ENCODE peak calls at places on chromosomes 12 and 14, in five cellular contexts. One of them, this sample, is unnamed.

GRCh38 chr14:58107041-58107440 is 45.0 kb downstream of the ARMH4 start:
- DNase-seq in SK-N-SH: no peak
- DNase-seq in GM12878: no peak
- DNase-seq in K562: no peak
- DNase-seq in IMR-90: no peak
- DNase-seq in this sample: no peak

GRCh38 chr12:16605666-16606116 is 271 bp downstream of the LMO3 start:
- DNase-seq in K562: no peak
- DNase-seq in GM12878: no peak
- DNase-seq in SK-N-SH: peak
- DNase-seq in IMR-90: peak
- DNase-seq in this sample: no peak

GRCh38 chr14:94423465-94424056 is 29.0 kb downstream of the SERPINA11 start:
- DNase-seq in K562: peak
- DNase-seq in GM12878: peak
- DNase-seq in IMR-90: peak
- DNase-seq in SK-N-SH: peak
- DNase-seq in this sample: peak

GRCh38 chr14:104431351-104431928 is 148.1 kb upstream of the C14orf180 start:
- DNase-seq in IMR-90: no peak
- DNase-seq in SK-N-SH: no peak
- DNase-seq in K562: no peak
- DNase-seq in GM12878: no peak
- DNase-seq in this sample: no peak

GRCh38 chr12:56425940-56426438 is 23.2 kb downstream of the TIMELESS start:
- DNase-seq in IMR-90: no peak
- DNase-seq in SK-N-SH: no peak
- DNase-seq in K562: no peak
- DNase-seq in GM12878: no peak
- DNase-seq in this sample: no peak

GRCh38 chr12:132560421-132560830 is 50.0 kb downstream of the LRCOL1 start:
- DNase-seq in SK-N-SH: peak
- DNase-seq in GM12878: no peak
- DNase-seq in K562: peak
- DNase-seq in IMR-90: no peak
- DNase-seq in this sample: peak

GRCh38 chr12:88854260-88854659 is 274.0 kb upstream of the KITLG start:
- DNase-seq in GM12878: no peak
- DNase-seq in IMR-90: peak
- DNase-seq in K562: no peak
- DNase-seq in SK-N-SH: no peak
- DNase-seq in this sample: peak

GRCh38 chr14:30915596-30915995 is 41.2 kb downstream of the COCH start:
- DNase-seq in IMR-90: no peak
- DNase-seq in SK-N-SH: no peak
- DNase-seq in GM12878: no peak
- DNase-seq in K562: no peak
- DNase-seq in this sample: no peak

GRCh38 chr14:50763386-50764007 is 67.5 kb downstream of the NIN start:
- DNase-seq in SK-N-SH: no peak
- DNase-seq in K562: no peak
- DNase-seq in GM12878: no peak
- DNase-seq in IMR-90: peak
- DNase-seq in this sample: no peak

GRCh38 chr12:110104188-110104969 is 19.8 kb upstream of the IFT81 start:
- DNase-seq in GM12878: no peak
- DNase-seq in SK-N-SH: no peak
- DNase-seq in K562: peak
- DNase-seq in IMR-90: peak
- DNase-seq in this sample: no peak

GRCh38 chr14:94139421-94139820 is 10.0 kb upstream of the IFI27L2 start:
- DNase-seq in SK-N-SH: no peak
- DNase-seq in GM12878: no peak
- DNase-seq in IMR-90: no peak
- DNase-seq in K562: no peak
- DNase-seq in this sample: no peak

GRCh38 chr12:16323638-16324037 is 23.8 kb upstream of the MGST1 start:
- DNase-seq in SK-N-SH: no peak
- DNase-seq in IMR-90: no peak
- DNase-seq in GM12878: no peak
- DNase-seq in K562: no peak
- DNase-seq in this sample: no peak

GRCh38 chr12:41944241-41944640 is 200.4 kb downstream of the GXYLT1 start:
- DNase-seq in GM12878: no peak
- DNase-seq in K562: no peak
- DNase-seq in SK-N-SH: no peak
- DNase-seq in IMR-90: no peak
- DNase-seq in this sample: no peak

GRCh38 chr12:57258977-57259970 is 8.3 kb upstream of the STAC3 start:
- DNase-seq in SK-N-SH: no peak
- DNase-seq in K562: no peak
- DNase-seq in GM12878: no peak
- DNase-seq in IMR-90: peak
- DNase-seq in this sample: no peak

GRCh38 chr14:99736600-99737371 is 52.7 kb downstream of the CYP46A1 start:
- DNase-seq in SK-N-SH: no peak
- DNase-seq in IMR-90: no peak
- DNase-seq in K562: no peak
- DNase-seq in GM12878: no peak
- DNase-seq in this sample: no peak

GRCh38 chr14:69693823-69694729 is 72.9 kb upstream of the SRSF5 start:
- DNase-seq in SK-N-SH: no peak
- DNase-seq in K562: peak
- DNase-seq in IMR-90: no peak
- DNase-seq in GM12878: no peak
- DNase-seq in this sample: no peak

GRCh38 chr12:53066594-53066978 is 12.6 kb downstream of the SPRYD3 start:
- DNase-seq in SK-N-SH: no peak
- DNase-seq in GM12878: no peak
- DNase-seq in IMR-90: no peak
- DNase-seq in K562: no peak
- DNase-seq in this sample: no peak

GRCh38 chr12:31626270-31626669 is 33.2 kb upstream of the ETFBKMT start:
- DNase-seq in IMR-90: no peak
- DNase-seq in K562: no peak
- DNase-seq in SK-N-SH: no peak
- DNase-seq in GM12878: no peak
- DNase-seq in this sample: no peak

GRCh38 chr12:99137124-99137845 is 492.2 kb downstream of the APAF1 start:
- DNase-seq in K562: no peak
- DNase-seq in IMR-90: no peak
- DNase-seq in GM12878: no peak
- DNase-seq in SK-N-SH: no peak
- DNase-seq in this sample: no peak

GRCh38 chr14:69208665-69209064 is 17.4 kb downstream of the EXD2 start:
- DNase-seq in SK-N-SH: no peak
- DNase-seq in IMR-90: no peak
- DNase-seq in K562: no peak
- DNase-seq in GM12878: no peak
- DNase-seq in this sample: no peak

GRCh38 chr12:12837025-12837872 is 24.1 kb downstream of the DDX47 start:
- DNase-seq in GM12878: no peak
- DNase-seq in K562: peak
- DNase-seq in SK-N-SH: peak
- DNase-seq in IMR-90: peak
- DNase-seq in this sample: peak

GRCh38 chr12:104049278-104050257 is at the start of gene GLT8D2:
- DNase-seq in IMR-90: peak
- DNase-seq in K562: no peak
- DNase-seq in GM12878: no peak
- DNase-seq in SK-N-SH: peak
- DNase-seq in this sample: no peak

GRCh38 chr12:66931091-66931490 is 252.2 kb upstream of the GRIP1 start:
- DNase-seq in K562: no peak
- DNase-seq in SK-N-SH: no peak
- DNase-seq in IMR-90: no peak
- DNase-seq in GM12878: no peak
- DNase-seq in this sample: no peak

GRCh38 chr12:54429014-54429471 is 10.0 kb upstream of the ITGA5 start:
- DNase-seq in GM12878: no peak
- DNase-seq in IMR-90: no peak
- DNase-seq in SK-N-SH: no peak
- DNase-seq in K562: no peak
- DNase-seq in this sample: no peak

GRCh38 chr12:68915055-68915454 is 17.9 kb downstream of the CPM start:
- DNase-seq in GM12878: no peak
- DNase-seq in SK-N-SH: no peak
- DNase-seq in IMR-90: peak
- DNase-seq in K562: no peak
- DNase-seq in this sample: no peak

GRCh38 chr14:75906680-75907280 is 75.0 kb downstream of the TGFB3 start:
- DNase-seq in GM12878: no peak
- DNase-seq in IMR-90: peak
- DNase-seq in SK-N-SH: peak
- DNase-seq in K562: peak
- DNase-seq in this sample: peak
- TF ChIP-seq RCOR1 in GM12878: no peak
- TF ChIP-seq RCOR1 in IMR-90: no peak
- TF ChIP-seq RCOR1 in SK-N-SH: no peak
- TF ChIP-seq RCOR1 in K562: no peak
- TF ChIP-seq RCOR1 in this sample: no peak

GRCh38 chr12:51401486-51401885 is 10.3 kb upstream of the GALNT6 start:
- DNase-seq in IMR-90: no peak
- DNase-seq in K562: no peak
- DNase-seq in SK-N-SH: no peak
- DNase-seq in GM12878: no peak
- DNase-seq in this sample: no peak
- TF ChIP-seq RCOR1 in IMR-90: no peak
- TF ChIP-seq RCOR1 in K562: no peak
- TF ChIP-seq RCOR1 in SK-N-SH: no peak
- TF ChIP-seq RCOR1 in GM12878: no peak
- TF ChIP-seq RCOR1 in this sample: no peak

GRCh38 chr14:90605430-90605829 is 208.6 kb downstream of the CALM1 start:
- DNase-seq in IMR-90: no peak
- DNase-seq in SK-N-SH: no peak
- DNase-seq in K562: no peak
- DNase-seq in GM12878: no peak
- DNase-seq in this sample: no peak

GRCh38 chr14:90606434-90606833 is 209.6 kb downstream of the CALM1 start:
- DNase-seq in SK-N-SH: no peak
- DNase-seq in K562: no peak
- DNase-seq in IMR-90: no peak
- DNase-seq in GM12878: no peak
- DNase-seq in this sample: no peak

GRCh38 chr14:90602088-90602687 is 205.4 kb downstream of the CALM1 start:
- DNase-seq in SK-N-SH: no peak
- DNase-seq in IMR-90: no peak
- DNase-seq in K562: no peak
- DNase-seq in GM12878: no peak
- DNase-seq in this sample: no peak

GRCh38 chr14:90603336-90603735 is 206.5 kb downstream of the CALM1 start:
- DNase-seq in SK-N-SH: no peak
- DNase-seq in GM12878: no peak
- DNase-seq in K562: no peak
- DNase-seq in IMR-90: peak
- DNase-seq in this sample: no peak

DNA sequence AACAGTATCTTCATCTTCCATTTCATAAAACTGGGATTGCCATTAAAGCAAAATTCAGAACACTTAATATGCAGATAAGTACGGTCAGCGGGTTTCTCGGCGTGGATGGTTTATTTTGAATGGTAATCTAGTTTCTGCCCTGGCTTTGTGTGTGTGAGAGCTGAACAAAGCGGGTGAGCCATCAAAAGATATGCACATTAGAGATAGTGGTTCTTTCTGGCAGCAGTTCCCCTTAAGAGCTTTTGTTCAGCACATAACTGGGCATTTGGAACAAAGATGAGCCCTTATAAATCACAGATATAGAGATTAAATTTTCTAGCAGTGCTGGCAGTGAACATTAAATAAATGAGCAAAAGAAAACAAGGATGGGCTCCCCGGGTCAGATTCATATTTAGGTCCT is 207.5 kb downstream of the CALM1 start:
- DNase-seq in SK-N-SH: peak
- DNase-seq in GM12878: no peak
- DNase-seq in IMR-90: no peak
- DNase-seq in K562: no peak
- DNase-seq in this sample: no peak
- TF ChIP-seq RCOR1 in SK-N-SH: peak
- TF ChIP-seq RCOR1 in GM12878: no peak
- TF ChIP-seq RCOR1 in IMR-90: no peak
- TF ChIP-seq RCOR1 in K562: no peak
- TF ChIP-seq RCOR1 in this sample: no peak

DNA sequence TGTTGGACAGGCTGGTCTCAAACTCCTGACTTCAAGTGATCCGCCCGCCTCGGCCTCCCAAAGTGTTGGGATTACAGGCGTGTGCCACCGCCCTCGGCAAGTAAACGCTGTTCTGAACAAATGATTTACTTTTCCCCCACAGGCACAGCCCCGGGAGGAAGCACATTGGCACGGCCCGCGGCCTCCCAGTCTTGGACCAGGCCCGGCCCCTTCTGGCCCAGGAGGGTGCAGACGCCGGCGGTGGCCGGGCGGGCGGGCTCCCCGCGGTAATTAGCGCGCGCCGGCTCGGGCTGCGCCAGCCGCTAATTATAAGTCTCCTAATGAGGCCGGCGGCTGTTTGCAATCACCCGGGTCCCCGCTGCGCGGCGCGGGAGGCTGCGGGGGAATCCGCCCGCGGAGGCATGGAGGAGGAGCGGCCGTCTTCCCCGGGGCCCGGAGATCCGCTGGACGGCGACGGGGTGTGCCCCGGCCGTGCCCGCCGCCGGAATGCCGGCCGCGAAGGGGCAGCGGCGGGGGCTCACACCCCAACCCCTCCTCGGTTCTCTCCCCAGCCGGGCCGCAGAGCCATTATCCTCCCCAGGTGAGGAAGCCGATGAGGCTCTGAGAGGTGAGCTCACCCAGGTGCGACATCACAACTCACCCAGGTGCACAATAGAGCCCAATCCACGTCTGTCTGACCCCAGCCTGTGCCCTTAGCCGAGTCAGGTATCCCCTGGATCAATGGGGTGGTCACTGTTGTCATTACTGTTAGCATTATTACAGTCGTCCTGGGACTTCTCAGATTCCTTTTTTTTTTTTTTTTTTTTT is 3.3 kb upstream of the POP5 start:
- DNase-seq in IMR-90: no peak
- DNase-seq in GM12878: no peak
- DNase-seq in SK-N-SH: peak
- DNase-seq in K562: peak
- DNase-seq in this sample: peak
- TF ChIP-seq RCOR1 in IMR-90: no peak
- TF ChIP-seq RCOR1 in GM12878: no peak
- TF ChIP-seq RCOR1 in SK-N-SH: no peak
- TF ChIP-seq RCOR1 in K562: no peak
- TF ChIP-seq RCOR1 in this sample: no peak

DNA sequence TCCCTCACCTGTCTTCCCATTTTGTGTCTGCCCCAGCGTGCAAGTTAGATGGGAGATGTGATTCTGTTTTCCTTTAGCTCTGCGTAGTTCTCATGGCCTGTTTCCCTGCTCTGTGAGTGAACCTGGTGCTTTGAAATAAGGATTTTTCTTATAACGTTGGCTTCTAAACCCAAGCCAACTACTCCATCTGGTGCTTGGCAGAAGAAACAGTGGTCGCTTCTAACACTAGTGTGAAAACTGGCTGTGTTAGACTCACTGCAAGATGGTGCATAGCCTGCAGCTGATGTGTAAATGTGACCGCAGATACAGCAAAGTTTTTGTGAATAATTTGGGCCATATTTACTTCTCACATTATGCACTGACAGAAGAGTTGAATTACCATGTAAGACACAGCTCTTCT is 12.2 kb downstream of the GTF2H3 start:
- DNase-seq in GM12878: no peak
- DNase-seq in SK-N-SH: no peak
- DNase-seq in K562: no peak
- DNase-seq in IMR-90: no peak
- DNase-seq in this sample: no peak
- TF ChIP-seq RCOR1 in GM12878: no peak
- TF ChIP-seq RCOR1 in SK-N-SH: no peak
- TF ChIP-seq RCOR1 in K562: no peak
- TF ChIP-seq RCOR1 in IMR-90: no peak
- TF ChIP-seq RCOR1 in this sample: no peak